ENCODE peak calls at places on chromosomes 1 and 21, in ten cellular contexts. One of them, this sample, is unnamed.

GRCh38 chr1:152543808-152544207 is 22.8 kb downstream of the LCE3E start:
- DNase-seq in transverse colon: no peak
- DNase-seq in tibial nerve: no peak
- DNase-seq in ovary: no peak
- DNase-seq in A549: peak
- DNase-seq in H1: no peak
- DNase-seq in stomach: no peak
- DNase-seq in esophagus muscularis mucosa: no peak
- DNase-seq in sigmoid colon: no peak
- DNase-seq in suprapubic skin: no peak
- DNase-seq in this sample: no peak

GRCh38 chr1:234719454-234720258 is 109.7 kb upstream of the IRF2BP2 start:
- DNase-seq in transverse colon: no peak
- DNase-seq in tibial nerve: no peak
- DNase-seq in ovary: no peak
- DNase-seq in A549: no peak
- DNase-seq in H1: no peak
- DNase-seq in stomach: no peak
- DNase-seq in esophagus muscularis mucosa: no peak
- DNase-seq in sigmoid colon: peak
- DNase-seq in suprapubic skin: no peak
- DNase-seq in this sample: no peak

GRCh38 chr1:157431751-157432150 is 120.6 kb downstream of the FCRL5 start:
- DNase-seq in transverse colon: no peak
- DNase-seq in tibial nerve: no peak
- DNase-seq in ovary: no peak
- DNase-seq in A549: no peak
- DNase-seq in H1: no peak
- DNase-seq in stomach: no peak
- DNase-seq in esophagus muscularis mucosa: no peak
- DNase-seq in sigmoid colon: no peak
- DNase-seq in suprapubic skin: no peak
- DNase-seq in this sample: no peak

GRCh38 chr1:77538956-77539509 is 143.4 kb downstream of the ZZZ3 start:
- DNase-seq in transverse colon: peak
- DNase-seq in tibial nerve: no peak
- DNase-seq in ovary: no peak
- DNase-seq in A549: peak
- DNase-seq in H1: no peak
- DNase-seq in stomach: no peak
- DNase-seq in esophagus muscularis mucosa: no peak
- DNase-seq in sigmoid colon: peak
- DNase-seq in suprapubic skin: no peak
- DNase-seq in this sample: no peak

GRCh38 chr1:64519921-64520320 is 50.0 kb downstream of the CACHD1 start:
- DNase-seq in transverse colon: no peak
- DNase-seq in tibial nerve: no peak
- DNase-seq in ovary: no peak
- DNase-seq in A549: no peak
- DNase-seq in H1: no peak
- DNase-seq in stomach: peak
- DNase-seq in esophagus muscularis mucosa: no peak
- DNase-seq in sigmoid colon: no peak
- DNase-seq in suprapubic skin: no peak
- DNase-seq in this sample: no peak

GRCh38 chr1:236489710-236490377 is 33.9 kb upstream of the LGALS8 start:
- DNase-seq in transverse colon: no peak
- DNase-seq in tibial nerve: no peak
- DNase-seq in ovary: no peak
- DNase-seq in A549: peak
- DNase-seq in H1: no peak
- DNase-seq in stomach: peak
- DNase-seq in esophagus muscularis mucosa: no peak
- DNase-seq in sigmoid colon: no peak
- DNase-seq in suprapubic skin: no peak
- DNase-seq in this sample: no peak

GRCh38 chr1:151009206-151009587 is 948 bp downstream of the PRUNE1 start:
- DNase-seq in transverse colon: no peak
- DNase-seq in tibial nerve: no peak
- DNase-seq in ovary: no peak
- DNase-seq in A549: no peak
- DNase-seq in H1: no peak
- DNase-seq in stomach: no peak
- DNase-seq in esophagus muscularis mucosa: no peak
- DNase-seq in sigmoid colon: no peak
- DNase-seq in suprapubic skin: no peak
- DNase-seq in this sample: no peak

GRCh38 chr1:207401578-207401977 is 52.5 kb upstream of the CR2 start:
- DNase-seq in transverse colon: no peak
- DNase-seq in tibial nerve: no peak
- DNase-seq in ovary: no peak
- DNase-seq in A549: no peak
- DNase-seq in H1: no peak
- DNase-seq in stomach: no peak
- DNase-seq in esophagus muscularis mucosa: no peak
- DNase-seq in sigmoid colon: no peak
- DNase-seq in suprapubic skin: no peak
- DNase-seq in this sample: no peak

GRCh38 chr1:152968248-152968647 is 2.2 kb upstream of the SPRR4 start:
- DNase-seq in transverse colon: no peak
- DNase-seq in tibial nerve: no peak
- DNase-seq in ovary: no peak
- DNase-seq in A549: no peak
- DNase-seq in H1: no peak
- DNase-seq in stomach: no peak
- DNase-seq in esophagus muscularis mucosa: no peak
- DNase-seq in sigmoid colon: no peak
- DNase-seq in suprapubic skin: no peak
- DNase-seq in this sample: no peak

GRCh38 chr1:75135829-75136142 is 1.6 kb downstream of the LHX8 start:
- DNase-seq in transverse colon: no peak
- DNase-seq in tibial nerve: no peak
- DNase-seq in ovary: no peak
- DNase-seq in A549: peak
- DNase-seq in H1: no peak
- DNase-seq in stomach: no peak
- DNase-seq in esophagus muscularis mucosa: no peak
- DNase-seq in sigmoid colon: no peak
- DNase-seq in suprapubic skin: no peak
- DNase-seq in this sample: no peak

GRCh38 chr1:9039761-9040658 is 13.8 kb upstream of the SLC2A7 start:
- DNase-seq in transverse colon: no peak
- DNase-seq in tibial nerve: no peak
- DNase-seq in ovary: no peak
- DNase-seq in A549: no peak
- DNase-seq in H1: no peak
- DNase-seq in stomach: no peak
- DNase-seq in esophagus muscularis mucosa: no peak
- DNase-seq in sigmoid colon: no peak
- DNase-seq in suprapubic skin: no peak
- DNase-seq in this sample: no peak
- TF ChIP-seq EP300 in transverse colon: no peak
- TF ChIP-seq EP300 in tibial nerve: no peak
- TF ChIP-seq EP300 in ovary: no peak
- TF ChIP-seq EP300 in A549: no peak
- TF ChIP-seq EP300 in H1: no peak
- TF ChIP-seq EP300 in stomach: no peak
- TF ChIP-seq EP300 in esophagus muscularis mucosa: no peak
- TF ChIP-seq EP300 in sigmoid colon: no peak
- TF ChIP-seq EP300 in suprapubic skin: no peak
- TF ChIP-seq EP300 in this sample: no peak

GRCh38 chr21:33760641-33761103 is 118.4 kb downstream of the ITSN1 start:
- DNase-seq in transverse colon: no peak
- DNase-seq in tibial nerve: no peak
- DNase-seq in ovary: no peak
- DNase-seq in A549: no peak
- DNase-seq in H1: no peak
- DNase-seq in stomach: no peak
- DNase-seq in esophagus muscularis mucosa: no peak
- DNase-seq in sigmoid colon: no peak
- DNase-seq in suprapubic skin: no peak
- DNase-seq in this sample: no peak

GRCh38 chr21:33762798-33763572 is 120.7 kb downstream of the ITSN1 start:
- DNase-seq in transverse colon: no peak
- DNase-seq in tibial nerve: no peak
- DNase-seq in ovary: no peak
- DNase-seq in A549: no peak
- DNase-seq in H1: no peak
- DNase-seq in stomach: no peak
- DNase-seq in esophagus muscularis mucosa: no peak
- DNase-seq in sigmoid colon: no peak
- DNase-seq in suprapubic skin: no peak
- DNase-seq in this sample: no peak

GRCh38 chr21:33767236-33767635 is 124.9 kb downstream of the ITSN1 start:
- DNase-seq in transverse colon: no peak
- DNase-seq in tibial nerve: no peak
- DNase-seq in ovary: no peak
- DNase-seq in A549: no peak
- DNase-seq in H1: no peak
- DNase-seq in stomach: no peak
- DNase-seq in esophagus muscularis mucosa: no peak
- DNase-seq in sigmoid colon: no peak
- DNase-seq in suprapubic skin: no peak
- DNase-seq in this sample: no peak

GRCh38 chr21:33763573-33763881 is 121.2 kb downstream of the ITSN1 start:
- DNase-seq in transverse colon: no peak
- DNase-seq in tibial nerve: no peak
- DNase-seq in ovary: no peak
- DNase-seq in A549: no peak
- DNase-seq in H1: no peak
- DNase-seq in stomach: no peak
- DNase-seq in esophagus muscularis mucosa: no peak
- DNase-seq in sigmoid colon: no peak
- DNase-seq in suprapubic skin: no peak
- DNase-seq in this sample: no peak

GRCh38 chr21:33761104-33762036 is 119.1 kb downstream of the ITSN1 start:
- DNase-seq in transverse colon: no peak
- DNase-seq in tibial nerve: no peak
- DNase-seq in ovary: peak
- DNase-seq in A549: peak
- DNase-seq in H1: no peak
- DNase-seq in stomach: no peak
- DNase-seq in esophagus muscularis mucosa: no peak
- DNase-seq in sigmoid colon: no peak
- DNase-seq in suprapubic skin: no peak
- DNase-seq in this sample: no peak
- TF ChIP-seq EP300 in transverse colon: no peak
- TF ChIP-seq EP300 in tibial nerve: no peak
- TF ChIP-seq EP300 in ovary: peak
- TF ChIP-seq EP300 in A549: no peak
- TF ChIP-seq EP300 in H1: no peak
- TF ChIP-seq EP300 in stomach: no peak
- TF ChIP-seq EP300 in esophagus muscularis mucosa: no peak
- TF ChIP-seq EP300 in sigmoid colon: peak
- TF ChIP-seq EP300 in suprapubic skin: no peak
- TF ChIP-seq EP300 in this sample: no peak

GRCh38 chr1:196723325-196724185 is 51.1 kb upstream of the CFHR3 start:
- DNase-seq in transverse colon: peak
- DNase-seq in tibial nerve: no peak
- DNase-seq in ovary: no peak
- DNase-seq in A549: peak
- DNase-seq in H1: peak
- DNase-seq in stomach: peak
- DNase-seq in esophagus muscularis mucosa: no peak
- DNase-seq in sigmoid colon: no peak
- DNase-seq in suprapubic skin: no peak
- DNase-seq in this sample: peak
- TF ChIP-seq EP300 in transverse colon: no peak
- TF ChIP-seq EP300 in tibial nerve: no peak
- TF ChIP-seq EP300 in ovary: no peak
- TF ChIP-seq EP300 in A549: no peak
- TF ChIP-seq EP300 in H1: no peak
- TF ChIP-seq EP300 in stomach: no peak
- TF ChIP-seq EP300 in esophagus muscularis mucosa: no peak
- TF ChIP-seq EP300 in sigmoid colon: no peak
- TF ChIP-seq EP300 in suprapubic skin: no peak
- TF ChIP-seq EP300 in this sample: no peak

GRCh38 chr1:214416417-214417212 is 134.8 kb downstream of the PTPN14 start:
- DNase-seq in transverse colon: no peak
- DNase-seq in tibial nerve: no peak
- DNase-seq in ovary: no peak
- DNase-seq in A549: no peak
- DNase-seq in H1: no peak
- DNase-seq in stomach: no peak
- DNase-seq in esophagus muscularis mucosa: no peak
- DNase-seq in sigmoid colon: no peak
- DNase-seq in suprapubic skin: no peak
- DNase-seq in this sample: no peak
- TF ChIP-seq EP300 in transverse colon: no peak
- TF ChIP-seq EP300 in tibial nerve: no peak
- TF ChIP-seq EP300 in ovary: no peak
- TF ChIP-seq EP300 in A549: no peak
- TF ChIP-seq EP300 in H1: no peak
- TF ChIP-seq EP300 in stomach: no peak
- TF ChIP-seq EP300 in esophagus muscularis mucosa: no peak
- TF ChIP-seq EP300 in sigmoid colon: no peak
- TF ChIP-seq EP300 in suprapubic skin: no peak
- TF ChIP-seq EP300 in this sample: no peak